ENCODE peak calls at places on chromosomes 5 and 9, in six cellular contexts. X is mammary epithelial cell, J is neuronal stem cell, A is OCI-LY7, B is PC-3, P is GM23248. Z is an unnamed sample.

GRCh38 chr9:95852059-95853032 is 23.1 kb upstream of the ERCC6L2 start:
- DNase-seq in P (peak; percentile 75), J (no peak), X (peak; percentile 64), B (peak; percentile 73), A (no peak), Z (peak; percentile 80)

GRCh38 chr5:141757402-141757801 is 75.4 kb upstream of the ARAP3 start:
- DNase-seq in A (no peak), X (peak; percentile 62), B (peak; percentile 67), J (no peak), P (peak; percentile 68), Z (peak; percentile 29)

GRCh38 chr5:81171769-81172168 is 61.4 kb upstream of the CKMT2 start:
- DNase-seq in X (peak; percentile 4), P (no peak), J (no peak), A (no peak), B (peak; percentile 83), Z (no peak)

GRCh38 chr5:132451387-132451786 is 39.2 kb downstream of the IRF1 start:
- DNase-seq in A (no peak), B (peak; percentile 60), P (no peak), X (no peak), J (no peak), Z (peak; percentile 50)

GRCh38 chr9:113410207-113411158 is at the start of the genes C9orf43 and POLE3:
- DNase-seq in X (peak; percentile 96), P (peak; percentile 99), J (peak; percentile 93), A (peak; percentile 97), B (peak; percentile 90), Z (peak; percentile 95)

GRCh38 chr5:116557669-116558271 is 16.9 kb downstream of the SEMA6A start:
- DNase-seq in A (peak; percentile 16), P (peak; percentile 41), J (no peak), X (peak; percentile 9), B (peak; percentile 38), Z (peak; percentile 40)

GRCh38 chr9:12748016-12748415 is 26.8 kb upstream of the LURAP1L start:
- DNase-seq in J (no peak), X (peak; percentile 92), P (peak; percentile 81), B (peak; percentile 45), A (no peak), Z (peak; percentile 71)

GRCh38 chr5:120934003-120934402 is 469.9 kb downstream of the PRR16 start:
- DNase-seq in X (no peak), P (no peak), J (no peak), B (no peak), A (no peak), Z (no peak)

GRCh38 chr9:73148447-73148937 is 3.2 kb upstream of the ANXA1 start:
- DNase-seq in A (no peak), P (peak; percentile 83), J (no peak), X (peak; percentile 57), B (peak; percentile 38), Z (peak; percentile 27)

GRCh38 chr5:16492398-16493175 is 27.0 kb upstream of the ZNF622 start:
- DNase-seq in B (peak; percentile 55), A (no peak), P (peak; percentile 93), X (peak; percentile 93), J (no peak), Z (peak; percentile 71)

GRCh38 chr5:137751869-137752491 is 2.2 kb downstream of the HNRNPA0 start:
- DNase-seq in B (peak; percentile 68), P (peak; percentile 87), J (peak; percentile 45), X (peak; percentile 57), A (peak; percentile 57), Z (peak; percentile 89)

GRCh38 chr9:117763314-117763713 is 59.1 kb downstream of the TLR4 start:
- DNase-seq in J (no peak), A (no peak), B (no peak), X (peak; percentile 63), P (peak; percentile 63), Z (no peak)

GRCh38 chr5:154211611-154212390 is 21.3 kb downstream of the GALNT10 start:
- DNase-seq in A (no peak), X (no peak), J (no peak), P (peak; percentile 86), B (no peak), Z (peak; percentile 92)

GRCh38 chr9:3028535-3028934 is 184.6 kb upstream of the PUM3 start:
- DNase-seq in X (no peak), J (no peak), B (peak; percentile 3), A (no peak), P (no peak), Z (peak; percentile 3)

DNA sequence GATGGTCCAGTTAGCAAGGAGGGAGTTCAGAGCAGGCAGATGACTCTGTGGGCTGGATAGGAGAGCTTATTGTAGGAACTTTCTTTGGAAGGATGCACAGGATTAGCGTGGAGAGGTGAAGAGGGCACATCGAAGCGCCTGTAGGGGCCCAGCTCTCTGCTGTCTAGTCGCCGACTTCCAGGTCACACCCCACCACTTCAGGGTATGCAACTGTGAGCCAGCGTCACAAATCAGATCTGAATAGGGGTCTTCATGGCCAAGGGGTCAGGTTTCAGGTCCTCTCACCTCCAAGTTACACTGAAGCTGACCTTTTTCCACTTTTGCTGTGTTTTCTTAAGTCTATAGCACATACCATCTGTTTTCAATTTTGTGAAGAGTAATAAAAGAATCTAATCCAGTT is 364.1 kb upstream of the CLINT1 start:
- DNase-seq in A (no peak), J (no peak), X (no peak), P (no peak), B (no peak), Z (no peak)
- H2AFZ ChIP-seq in A (no peak overlapping the region), J (no peak overlapping the region), X (no peak overlapping the region), P (no peak overlapping the region), B (no peak overlapping the region), Z (no peak overlapping the region)

GRCh38 chr9:23849379-23849778 is 23.3 kb upstream of the ELAVL2 start:
- DNase-seq in A (no peak), J (peak; percentile 51), B (no peak), X (no peak), P (no peak), Z (no peak)
- H2AFZ ChIP-seq in A (no peak overlapping the region), J (peak overlapping the region; percentile 90), B (no peak overlapping the region), X (no peak overlapping the region), P (no peak overlapping the region), Z (no peak overlapping the region)

GRCh38 chr9:81374459-81374858 is 314.9 kb downstream of the TLE1 start:
- DNase-seq in A (no peak), J (no peak), X (no peak), P (no peak), B (no peak), Z (no peak)
- H2AFZ ChIP-seq in A (no peak overlapping the region), J (no peak overlapping the region), X (no peak overlapping the region), P (no peak overlapping the region), B (no peak overlapping the region), Z (no peak overlapping the region)

GRCh38 chr5:157602505-157602904 is 26.9 kb upstream of the ADAM19 start:
- DNase-seq in A (peak; percentile 76), P (peak; percentile 63), J (no peak), B (peak; percentile 94), X (peak; percentile 79), Z (peak; percentile 69)

GRCh38 chr5:157598350-157598936 is 22.9 kb upstream of the ADAM19 start:
- DNase-seq in A (peak; percentile 48), J (no peak), B (peak; percentile 76), X (no peak), P (no peak), Z (no peak)

GRCh38 chr5:157599565-157599964 is 24.0 kb upstream of the ADAM19 start:
- DNase-seq in X (no peak), A (no peak), J (no peak), B (no peak), P (no peak), Z (no peak)

GRCh38 chr5:157597277-157597676 is 21.7 kb upstream of the ADAM19 start:
- DNase-seq in B (no peak), J (no peak), A (no peak), P (no peak), X (no peak), Z (no peak)

GRCh38 chr5:157600252-157600651 is 24.7 kb upstream of the ADAM19 start:
- DNase-seq in A (no peak), B (no peak), X (no peak), J (no peak), P (no peak), Z (no peak)
- H2AFZ ChIP-seq in A (peak overlapping the region; percentile 48), B (peak overlapping the region; percentile 16), X (peak overlapping the region; percentile 60), J (no peak overlapping the region), P (no peak overlapping the region), Z (no peak overlapping the region)

DNA sequence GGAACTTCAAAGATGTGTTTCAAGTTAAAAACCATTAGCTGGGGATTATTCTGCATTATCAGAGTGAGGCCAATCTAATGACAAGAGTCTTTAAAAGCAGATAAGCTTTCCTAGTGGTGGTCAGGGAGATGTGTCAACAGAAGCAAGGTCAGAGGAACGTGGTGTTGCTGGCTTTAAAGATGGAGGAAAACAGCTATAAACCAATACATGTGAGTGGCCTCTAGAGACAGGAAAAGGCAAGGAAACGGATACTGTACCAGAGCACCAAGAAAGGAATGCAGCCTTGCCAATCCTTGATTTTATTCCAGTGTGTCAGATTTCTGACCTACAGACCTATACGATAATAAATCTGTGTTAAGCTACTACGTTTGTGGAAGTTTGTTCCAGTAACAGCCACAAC is 204.2 kb downstream of the TAF11L14 start:
- DNase-seq in B (peak; percentile 43), J (no peak), P (no peak), A (no peak), X (no peak), Z (no peak)
- H2AFZ ChIP-seq in B (peak overlapping the region; percentile 10), J (peak overlapping the region; percentile 27), P (no peak overlapping the region), A (no peak overlapping the region), X (peak overlapping the region; percentile 55), Z (no peak overlapping the region)

GRCh38 chr5:73625905-73626811 is at the start of gene ARHGEF28:
- DNase-seq in B (peak; percentile 80), X (peak; percentile 82), P (peak; percentile 82), A (no peak), J (peak; percentile 56), Z (peak; percentile 46)

GRCh38 chr5:73629456-73629855 is 3.5 kb downstream of the ARHGEF28 start:
- DNase-seq in B (no peak), P (no peak), J (no peak), A (no peak), X (no peak), Z (no peak)

GRCh38 chr5:73625314-73625904 is 587 bp upstream of the ARHGEF28 start:
- DNase-seq in X (no peak), A (no peak), B (no peak), J (no peak), P (no peak), Z (peak; percentile 5)

GRCh38 chr5:73624888-73625287 is 1.1 kb upstream of the ARHGEF28 start:
- DNase-seq in A (no peak), X (no peak), J (no peak), P (no peak), B (no peak), Z (no peak)

DNA sequence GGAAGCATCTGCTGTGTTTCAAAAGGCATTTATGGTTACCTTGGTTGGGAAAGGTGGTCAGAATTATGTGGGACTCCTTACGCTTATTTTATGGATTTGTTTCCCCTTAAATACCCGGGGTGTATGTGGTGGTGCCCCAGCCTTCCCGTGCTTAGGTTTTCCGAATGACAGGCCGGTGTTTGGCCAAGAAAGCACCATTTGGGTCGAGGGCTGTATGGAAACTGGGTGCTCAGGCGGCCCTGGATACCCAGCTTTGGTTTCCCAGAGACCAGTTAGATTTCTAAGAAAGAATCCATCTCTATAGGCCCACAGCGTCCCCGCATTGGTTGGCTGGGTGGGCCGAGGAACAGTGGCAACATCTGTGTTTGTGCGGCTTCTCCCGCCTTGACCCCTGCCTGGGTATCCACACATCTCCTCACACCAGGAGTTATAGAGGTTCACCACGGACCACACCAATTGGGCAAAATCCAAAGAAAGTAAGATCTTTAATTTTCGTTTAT is 868 bp downstream of the ARHGEF28 start:
- DNase-seq in P (no peak), B (no peak), J (no peak), A (no peak), X (no peak), Z (no peak)
- H2AFZ ChIP-seq in P (peak overlapping the region; percentile 92), B (peak overlapping the region; percentile 86), J (peak overlapping the region; percentile 88), A (no peak overlapping the region), X (peak overlapping the region; percentile 84), Z (peak overlapping the region; percentile 92)

Z was measured in fibroblast of lung.